ENCODE peak calls at places on chromosomes 6 and 20, in ten cellular contexts. F, X, A, W, T, P, J, K, E and Q are unnamed samples. For H3K27me3, the result is how much of the 10 kb centered on the place peaks cover.

GRCh38 chr6:83429857-83430605 is 820 bp downstream of the ME1 start:
- DNase-seq in E (no peak), X (peak), W (no peak), F (peak), P (peak), K (no peak), T (peak), A (no peak), J (peak), Q (peak)

GRCh38 chr6:139342957-139343750 is 31.3 kb downstream of the CITED2 start:
- DNase-seq in P (no peak), T (no peak), F (no peak), A (no peak), W (no peak), X (no peak), J (no peak), K (no peak), E (no peak), Q (no peak)

GRCh38 chr20:22579119-22579427 is 5.3 kb downstream of the FOXA2 start:
- DNase-seq in X (peak), K (no peak), W (no peak), A (peak), F (no peak), T (no peak), E (no peak), J (no peak), P (no peak), Q (no peak)

GRCh38 chr20:50356522-50356880 is 153.7 kb upstream of the PTPN1 start:
- DNase-seq in J (no peak), X (no peak), K (no peak), F (no peak), A (no peak), W (no peak), E (no peak), P (no peak), T (no peak), Q (no peak)

GRCh38 chr20:7113577-7114466 is 346.3 kb downstream of the BMP2 start:
- DNase-seq in J (peak), X (peak), K (peak), A (peak), T (no peak), P (peak), E (no peak), F (peak), W (no peak), Q (peak)

GRCh38 chr6:22880686-22881433 is 311.5 kb downstream of the HDGFL1 start:
- DNase-seq in W (no peak), A (no peak), K (no peak), E (no peak), P (no peak), F (peak), J (peak), T (peak), X (no peak), Q (no peak)

GRCh38 chr20:35648836-35649235 is 15.9 kb downstream of the CPNE1 start:
- DNase-seq in P (no peak), W (no peak), X (no peak), T (peak), K (no peak), E (no peak), F (peak), J (no peak), A (no peak), Q (no peak)

GRCh38 chr6:130190701-130191375 is 31.9 kb downstream of the SAMD3 start:
- DNase-seq in X (no peak), K (no peak), T (no peak), A (no peak), P (no peak), W (no peak), F (no peak), J (no peak), E (no peak), Q (no peak)

GRCh38 chr20:48040491-48040890 is 255.2 kb upstream of the SULF2 start:
- DNase-seq in E (no peak), F (no peak), K (no peak), J (no peak), X (no peak), A (no peak), P (no peak), W (no peak), T (no peak), Q (no peak)

DNA sequence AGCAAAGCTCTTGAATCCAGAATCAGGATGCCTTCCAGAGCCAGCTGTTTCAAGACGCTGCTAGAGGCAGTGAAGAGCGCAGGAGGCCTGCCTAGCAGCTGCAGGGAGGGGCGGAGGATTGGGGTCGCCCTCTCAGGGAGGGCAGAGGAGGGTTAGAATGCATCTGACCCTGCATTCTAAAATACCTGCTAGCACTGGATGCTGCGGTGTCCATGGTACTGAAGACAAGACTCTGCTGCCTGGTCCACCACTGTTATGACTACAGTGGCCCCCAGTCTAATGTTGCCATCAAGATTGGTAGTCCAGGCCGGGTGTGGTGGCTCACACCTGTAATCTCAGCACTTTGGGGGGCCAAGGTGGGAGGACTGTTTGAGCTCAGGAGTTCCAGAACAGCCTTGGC is 193.7 kb upstream of the PROKR2 start:
- DNase-seq in P (no peak), F (no peak), E (no peak), X (peak), W (no peak), A (no peak), K (no peak), J (peak), T (no peak), Q (no peak)
- H3K27me3 ChIP-seq in P (under half), F (under half), E (under half), X (under half), W (under half), A (under half), K (under half), J (under half), T (under half), Q (under half)

GRCh38 chr6:133890941-133891813 is 2.3 kb downstream of the TCF21 start:
- DNase-seq in A (no peak), J (peak), W (no peak), X (peak), K (peak), F (peak), P (no peak), E (peak), T (peak), Q (no peak)
- H3K27me3 ChIP-seq in A (half or more), J (half or more), W (under half), X (under half), K (under half), F (under half), P (under half), E (under half), T (half or more), Q (half or more)

GRCh38 chr20:63174309-63175030 is 41.5 kb downstream of the YTHDF1 start:
- DNase-seq in J (no peak), F (no peak), W (no peak), A (no peak), P (no peak), K (no peak), E (no peak), X (peak), T (no peak), Q (no peak)
- H3K27me3 ChIP-seq in J (half or more), F (half or more), W (under half), A (half or more), P (under half), K (half or more), E (under half), X (under half), T (half or more), Q (half or more)

DNA sequence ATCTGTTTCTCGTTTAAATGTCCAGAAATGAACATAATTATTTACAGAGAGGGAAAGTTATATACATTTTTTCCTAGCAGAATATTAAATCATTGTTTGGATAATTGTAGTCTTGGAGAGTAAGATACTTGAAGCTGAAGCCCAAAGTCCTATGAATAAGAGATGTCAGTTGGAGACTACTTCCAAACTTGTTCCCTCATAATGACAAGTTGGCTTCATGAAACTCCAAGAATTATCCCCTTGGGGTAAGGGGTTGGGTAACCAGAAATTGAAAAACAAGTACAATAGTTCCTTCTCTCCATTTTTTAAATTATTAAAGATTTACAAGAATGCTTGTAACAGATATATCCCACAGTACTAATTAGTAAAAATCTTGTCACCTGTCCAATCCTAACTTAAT is 911.2 kb upstream of the MAN1A1 start:
- DNase-seq in P (no peak), A (no peak), W (no peak), K (no peak), T (no peak), J (no peak), X (no peak), F (no peak), E (no peak), Q (no peak)
- H3K27me3 ChIP-seq in P (under half), A (under half), W (under half), K (under half), T (under half), J (under half), X (under half), F (under half), E (under half), Q (under half)

DNA sequence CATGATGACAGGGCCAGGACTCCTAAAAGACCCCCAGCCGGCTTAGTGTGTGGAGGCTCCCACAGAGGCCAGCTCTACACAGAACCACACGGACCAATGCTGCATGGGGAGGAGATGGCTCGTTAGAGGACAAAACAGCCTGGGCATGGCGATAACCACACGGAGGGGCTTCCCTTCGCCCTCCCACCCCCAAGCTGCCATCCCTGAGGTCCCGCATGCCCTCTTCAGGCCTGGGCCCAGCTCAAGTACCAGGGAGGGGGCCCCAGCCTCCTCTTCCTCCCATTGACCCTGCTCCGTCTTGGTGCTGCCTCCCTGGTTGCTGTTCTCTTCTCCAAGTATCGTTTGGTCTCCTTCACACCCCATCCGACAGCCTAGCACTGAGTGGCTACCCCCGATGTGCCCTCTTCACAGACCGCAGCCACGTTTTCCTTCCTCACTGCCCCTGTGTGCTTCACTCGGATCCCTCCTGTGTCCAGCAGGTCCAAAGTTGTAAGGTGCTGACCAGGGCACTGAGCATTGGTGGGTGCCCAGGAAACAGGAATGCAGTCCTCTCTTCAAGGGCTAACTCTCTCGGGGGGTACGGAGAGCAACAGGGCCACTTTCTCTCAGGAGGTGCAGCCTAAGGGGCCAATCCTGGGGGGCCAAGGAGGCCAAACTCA is 9.6 kb upstream of the MLN start:
- DNase-seq in E (no peak), P (no peak), F (no peak), A (no peak), K (no peak), J (no peak), X (no peak), W (no peak), T (no peak), Q (no peak)
- H3K27me3 ChIP-seq in E (under half), P (under half), F (half or more), A (under half), K (under half), J (under half), X (under half), W (under half), T (half or more), Q (under half)

GRCh38 chr6:117276778-117277177 is 11.4 kb downstream of the VGLL2 start:
- DNase-seq in F (no peak), T (no peak), E (no peak), A (no peak), J (no peak), P (no peak), K (no peak), W (no peak), X (no peak), Q (no peak)
- H3K27me3 ChIP-seq in F (under half), T (half or more), E (under half), A (under half), J (half or more), P (under half), K (under half), W (under half), X (under half), Q (half or more)

GRCh38 chr20:17866234-17867001 is 102.2 kb downstream of the SNX5 start:
- DNase-seq in K (no peak), W (no peak), P (no peak), J (no peak), E (no peak), X (no peak), F (no peak), A (no peak), T (no peak), Q (no peak)
- H3K27me3 ChIP-seq in K (under half), W (under half), P (under half), J (under half), E (under half), X (under half), F (under half), A (under half), T (under half), Q (under half)

GRCh38 chr6:89284963-89285735 is 29.9 kb downstream of the GABRR2 start:
- DNase-seq in K (no peak), P (no peak), A (no peak), F (no peak), J (no peak), E (no peak), X (no peak), W (no peak), T (no peak), Q (no peak)
- H3K27me3 ChIP-seq in K (under half), P (under half), A (under half), F (under half), J (under half), E (under half), X (under half), W (under half), T (under half), Q (under half)